ENCODE peak calls at places on chromosomes 6 and 20, in nine cellular contexts. Q, S, E, W, B, D, U, K and H are unnamed samples.

GRCh38 chr20:16124911-16125776 is 448.1 kb downstream of the KIF16B start:
- DNase-seq in D (no peak), S (no peak), K (no peak), U (no peak), E (no peak), B (no peak), Q (no peak), W (no peak), H (no peak)

GRCh38 chr6:56484669-56485068 is 158.0 kb downstream of the DST start:
- DNase-seq in W (no peak), E (no peak), B (no peak), K (no peak), D (peak; percentile 35), Q (no peak), S (no peak), U (no peak), H (no peak)

GRCh38 chr6:109296971-109297372 is 85.3 kb downstream of the CD164 start:
- DNase-seq in D (no peak), U (no peak), Q (no peak), B (no peak), S (no peak), W (no peak), E (no peak), K (no peak), H (no peak)

GRCh38 chr6:134223761-134224445 is 94.0 kb downstream of the SGK1 start:
- DNase-seq in Q (no peak), U (no peak), W (no peak), D (peak; percentile 89), S (no peak), B (no peak), K (no peak), E (no peak), H (no peak)

GRCh38 chr20:7452890-7453289 is 487.4 kb downstream of the HAO1 start:
- DNase-seq in Q (no peak), K (no peak), W (no peak), B (no peak), U (no peak), E (no peak), S (peak; percentile 18), D (no peak), H (no peak)

GRCh38 chr20:32141465-32141980 is 32.0 kb downstream of the TM9SF4 start:
- DNase-seq in W (peak; percentile 40), Q (no peak), B (no peak), K (no peak), E (no peak), D (no peak), S (no peak), U (no peak), H (no peak)

GRCh38 chr6:16716450-16716858 is 44.8 kb downstream of the ATXN1 start:
- DNase-seq in E (no peak), W (no peak), B (no peak), Q (no peak), U (no peak), S (no peak), K (no peak), D (no peak), H (no peak)

GRCh38 chr6:150857062-150857905 is 8.2 kb upstream of the MTHFD1L start:
- DNase-seq in U (no peak), K (no peak), W (no peak), D (peak; percentile 99), S (peak; percentile 96), B (no peak), E (no peak), Q (no peak), H (peak; percentile 59)

GRCh38 chr20:56515657-56516381 is 8.7 kb upstream of the FAM209A start:
- DNase-seq in U (no peak), B (no peak), E (no peak), S (no peak), D (peak; percentile 38), W (no peak), K (no peak), Q (no peak), H (no peak)

GRCh38 chr6:169337881-169338445 is 84.3 kb upstream of the THBS2 start:
- DNase-seq in E (no peak), W (no peak), U (no peak), S (no peak), B (no peak), Q (no peak), K (no peak), D (peak; percentile 84), H (no peak)
- TF ChIP-seq CTCF in E (no peak), W (no peak), U (no peak), S (no peak), B (no peak), Q (no peak), K (no peak), D (no peak), H (no peak)

GRCh38 chr6:88730602-88731001 is 232.8 kb downstream of the RNGTT start:
- DNase-seq in U (no peak), S (peak; percentile 61), K (no peak), D (peak; percentile 26), W (no peak), E (no peak), B (no peak), Q (no peak), H (no peak)

GRCh38 chr6:88722691-88723090 is 240.7 kb downstream of the RNGTT start:
- DNase-seq in Q (no peak), W (no peak), S (no peak), E (no peak), U (no peak), D (no peak), B (no peak), K (no peak), H (no peak)

GRCh38 chr6:88728756-88729155 is 234.7 kb downstream of the RNGTT start:
- DNase-seq in U (no peak), D (no peak), Q (no peak), K (no peak), E (no peak), S (no peak), B (no peak), W (no peak), H (no peak)

GRCh38 chr6:88725111-88725711 is 238.2 kb downstream of the RNGTT start:
- DNase-seq in S (no peak), W (no peak), Q (peak; percentile 55), E (no peak), D (peak; percentile 75), U (peak; percentile 53), K (peak; percentile 62), B (no peak), H (peak; percentile 28)
- TF ChIP-seq CTCF in S (no peak), W (no peak), Q (peak; percentile 56), E (no peak), D (no peak), U (no peak), K (peak; percentile 73), B (no peak), H (peak; percentile 56)

GRCh38 chr6:165889636-165890403 is 226.8 kb upstream of the PDE10A start:
- DNase-seq in E (no peak), D (peak; percentile 47), W (no peak), Q (peak; percentile 63), B (no peak), K (peak; percentile 62), S (peak; percentile 54), U (no peak), H (peak; percentile 55)

GRCh38 chr6:165894228-165894825 is 231.3 kb upstream of the PDE10A start:
- DNase-seq in K (no peak), U (no peak), S (no peak), W (no peak), B (no peak), Q (no peak), E (no peak), D (no peak), H (no peak)

GRCh38 chr6:165890404-165890735 is 227.3 kb upstream of the PDE10A start:
- DNase-seq in U (no peak), B (no peak), K (no peak), E (no peak), Q (no peak), S (no peak), D (no peak), W (no peak), H (no peak)

GRCh38 chr6:165893431-165893830 is 230.4 kb upstream of the PDE10A start:
- DNase-seq in B (no peak), D (no peak), E (no peak), S (no peak), W (no peak), U (no peak), K (no peak), Q (no peak), H (no peak)

GRCh38 chr6:165891320-165891719 is 228.3 kb upstream of the PDE10A start:
- DNase-seq in S (no peak), Q (no peak), K (no peak), B (no peak), U (no peak), E (no peak), W (no peak), D (no peak), H (no peak)
- TF ChIP-seq CTCF in S (no peak), Q (no peak), K (no peak), B (no peak), U (no peak), E (no peak), W (no peak), D (peak; percentile 12), H (no peak)

GRCh38 chr6:121697921-121698320 is 262.5 kb downstream of the GJA1 start:
- DNase-seq in Q (no peak), D (no peak), B (no peak), U (no peak), E (no peak), W (no peak), S (no peak), K (no peak), H (no peak)

GRCh38 chr6:121698617-121699016 is 263.2 kb downstream of the GJA1 start:
- DNase-seq in W (no peak), S (no peak), B (no peak), U (no peak), K (no peak), E (no peak), D (no peak), Q (no peak), H (no peak)

GRCh38 chr6:121691126-121691540 is 255.7 kb downstream of the GJA1 start:
- DNase-seq in B (no peak), Q (no peak), W (no peak), D (peak; percentile 49), K (no peak), E (no peak), S (no peak), U (no peak), H (no peak)

GRCh38 chr6:121694389-121695185 is 259.1 kb downstream of the GJA1 start:
- DNase-seq in K (no peak), W (no peak), U (no peak), B (no peak), S (peak; percentile 32), E (no peak), D (peak; percentile 69), Q (no peak), H (no peak)

DNA sequence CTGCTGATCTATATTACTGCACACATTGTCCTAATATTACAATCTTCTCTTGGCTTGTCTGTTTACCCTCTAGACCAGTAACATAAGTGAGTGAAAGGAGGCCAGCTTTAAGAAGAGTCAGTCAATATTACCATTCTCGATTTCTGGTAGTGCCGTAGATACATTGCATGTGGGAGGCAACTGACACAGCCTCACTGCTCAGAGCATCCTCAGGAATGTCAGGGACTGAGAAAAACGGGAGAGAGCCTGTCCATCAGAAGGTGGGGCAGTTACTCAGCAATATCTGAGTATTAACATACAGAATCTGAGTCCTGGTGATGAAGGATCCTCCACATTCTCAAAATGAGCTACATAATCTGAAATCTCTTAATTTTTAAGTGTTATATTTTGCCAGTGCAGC is 259.9 kb downstream of the GJA1 start:
- DNase-seq in K (no peak), D (no peak), B (no peak), Q (no peak), S (no peak), W (no peak), E (no peak), U (no peak), H (no peak)
- TF ChIP-seq CTCF in K (no peak), D (no peak), B (no peak), Q (no peak), S (no peak), W (no peak), E (no peak), U (no peak), H (no peak)